ENCODE peak calls at places on chromosomes 4 and X, in five cellular contexts. G, U, W, F and T are unnamed samples.

GRCh38 chr4:65580551-65580950 is 89.7 kb downstream of the EPHA5 start:
- DNase-seq in F (no peak), U (no peak), W (no peak), G (no peak), T (no peak)

GRCh38 chr4:52657317-52657629 is 1.8 kb downstream of the USP46 start:
- DNase-seq in G (no peak), F (no peak), W (no peak), U (peak), T (no peak)

GRCh38 chrX:66015906-66016689 is 23.8 kb downstream of the VSIG4 start:
- DNase-seq in U (no peak), F (no peak), G (no peak), W (no peak), T (no peak)

GRCh38 chr4:158914178-158914577 is 145.4 kb downstream of the FNIP2 start:
- DNase-seq in W (no peak), F (no peak), U (no peak), G (peak), T (no peak)

GRCh38 chr4:25500626-25501318 is 123.7 kb downstream of the ANAPC4 start:
- DNase-seq in U (no peak), W (no peak), G (no peak), F (no peak), T (no peak)

GRCh38 chrX:25005034-25005381 is 10.8 kb downstream of the ARX start:
- DNase-seq in U (peak), F (no peak), G (no peak), W (no peak), T (no peak)

GRCh38 chr4:38169524-38169923 is 209.3 kb downstream of the PTTG2 start:
- DNase-seq in F (no peak), G (peak), U (no peak), W (no peak), T (no peak)

GRCh38 chr4:20711335-20711734 is 11.1 kb downstream of the PACRGL start:
- DNase-seq in F (no peak), W (no peak), G (no peak), U (no peak), T (no peak)

GRCh38 chr4:6647582-6648230 is 7.2 kb downstream of the MRFAP1 start:
- DNase-seq in F (no peak), W (no peak), G (no peak), U (no peak), T (no peak)

GRCh38 chrX:149830192-149830873 is 48.6 kb downstream of the MAGEA9 start:
- DNase-seq in W (no peak), F (no peak), U (no peak), G (no peak), T (no peak)

GRCh38 chr4:19095491-19096046 is 1074.0 kb upstream of the LCORL start:
- DNase-seq in G (no peak), F (no peak), W (no peak), U (no peak), T (no peak)

GRCh38 chrX:136725446-136726104 is 55.2 kb downstream of the ARHGEF6 start:
- DNase-seq in U (no peak), G (no peak), W (no peak), F (no peak), T (no peak)

DNA sequence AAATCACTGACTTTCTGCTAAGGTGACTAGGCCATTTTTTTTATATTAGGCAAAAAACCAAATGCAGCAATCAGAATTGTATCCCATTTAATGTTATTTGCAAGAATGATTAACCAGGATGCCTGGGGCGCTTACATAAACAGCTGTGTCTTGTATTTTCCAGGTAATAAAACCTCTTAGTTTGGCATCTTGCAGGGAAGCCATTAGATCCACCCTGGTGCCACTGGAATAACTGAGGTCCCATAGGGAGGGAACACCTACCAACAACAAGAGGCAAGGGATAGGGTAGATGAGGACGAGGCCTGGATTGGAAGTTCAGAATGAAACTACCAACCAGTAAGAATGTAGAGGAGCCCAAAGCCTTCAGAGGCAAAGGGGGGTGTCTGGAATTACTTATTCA is 288.3 kb downstream of the ARHGAP24 start:
- DNase-seq in U (no peak), W (no peak), F (no peak), G (no peak), T (no peak)
- H3K27ac ChIP-seq in U (no peak), W (peak), F (no peak), G (no peak), T (peak)

GRCh38 chr4:8160572-8160971 is 2.0 kb upstream of the ABLIM2 start:
- DNase-seq in W (no peak), U (no peak), G (no peak), F (no peak), T (no peak)

GRCh38 chr4:8157944-8158709 is 486 bp downstream of the ABLIM2 start:
- DNase-seq in W (no peak), G (no peak), U (peak), F (no peak), T (no peak)

GRCh38 chr4:8158710-8159521 is at the start of gene ABLIM2:
- DNase-seq in W (peak), F (peak), U (peak), G (peak), T (peak)

GRCh38 chr4:8160233-8160560 is 1.6 kb upstream of the ABLIM2 start:
- DNase-seq in W (no peak), G (no peak), U (no peak), F (no peak), T (no peak)

GRCh38 chr4:8159522-8160232 is 1.1 kb upstream of the ABLIM2 start:
- DNase-seq in W (no peak), U (no peak), F (no peak), G (no peak), T (no peak)
- H3K27ac ChIP-seq in W (peak), U (no peak), F (no peak), G (no peak), T (no peak)

GRCh38 chr4:129095811-129096454 is at the start of gene C4orf33:
- DNase-seq in W (peak), U (no peak), F (peak), G (peak), T (peak)
- H3K27ac ChIP-seq in W (peak), U (peak), F (peak), G (peak), T (peak)

DNA sequence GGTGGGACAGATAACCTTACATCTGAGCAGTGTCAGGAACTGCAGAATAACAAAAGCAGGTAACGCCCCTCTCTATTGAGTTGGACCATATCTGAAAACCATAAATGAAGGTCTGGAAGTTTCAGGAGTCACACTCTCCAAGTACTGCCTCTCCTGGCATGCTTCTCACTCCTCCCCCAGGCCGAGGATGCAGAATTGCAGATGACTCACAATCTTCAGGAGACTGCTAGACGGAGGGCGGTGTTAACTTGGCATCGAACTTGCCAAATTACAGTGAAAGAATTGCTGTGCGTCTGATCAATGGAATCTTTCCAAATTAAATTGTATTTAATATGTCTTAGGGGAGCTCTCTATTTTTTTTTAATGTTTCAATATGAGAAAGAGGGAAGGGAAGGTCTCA is 67.1 kb upstream of the TRIM2 start:
- DNase-seq in G (no peak), W (no peak), U (no peak), F (no peak), T (no peak)
- H3K27ac ChIP-seq in G (no peak), W (no peak), U (no peak), F (no peak), T (no peak)

DNA sequence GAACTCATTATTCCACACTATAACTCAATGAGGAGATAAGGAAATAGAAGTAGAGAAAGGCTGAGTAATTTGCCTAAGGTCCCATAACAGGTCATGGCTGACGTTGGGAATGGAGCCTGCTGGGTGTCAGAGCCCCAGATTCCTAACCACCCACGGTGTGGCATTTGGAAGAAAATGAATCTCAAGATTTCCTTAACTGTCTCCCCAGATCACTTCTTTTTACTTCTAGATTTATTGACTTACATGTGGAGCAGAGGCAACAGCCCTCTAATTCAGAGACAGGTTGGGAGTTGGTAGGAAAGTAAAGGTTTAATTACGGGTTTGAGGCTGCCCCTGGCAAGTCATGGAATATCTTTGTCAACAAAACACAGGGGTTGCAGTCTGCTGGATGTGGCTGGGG is 134.0 kb downstream of the ARHGAP10 start:
- DNase-seq in G (no peak), U (no peak), F (no peak), W (no peak), T (no peak)
- H3K27ac ChIP-seq in G (no peak), U (no peak), F (no peak), W (peak), T (no peak)

GRCh38 chr4:36209941-36210663 is 34.2 kb downstream of the ARAP2 start:
- DNase-seq in G (no peak), U (no peak), F (no peak), W (no peak), T (no peak)

GRCh38 chr4:36214735-36215485 is 29.4 kb downstream of the ARAP2 start:
- DNase-seq in F (no peak), W (no peak), U (no peak), G (no peak), T (no peak)

GRCh38 chr4:36215627-36216026 is 28.7 kb downstream of the ARAP2 start:
- DNase-seq in F (no peak), U (peak), W (no peak), G (no peak), T (no peak)

GRCh38 chr4:36218121-36218520 is 26.2 kb downstream of the ARAP2 start:
- DNase-seq in W (no peak), U (no peak), F (no peak), G (no peak), T (no peak)

GRCh38 chr4:36213956-36214355 is 30.4 kb downstream of the ARAP2 start:
- DNase-seq in G (no peak), U (no peak), W (no peak), F (no peak), T (no peak)
- H3K27ac ChIP-seq in G (no peak), U (no peak), W (no peak), F (no peak), T (no peak)

DNA sequence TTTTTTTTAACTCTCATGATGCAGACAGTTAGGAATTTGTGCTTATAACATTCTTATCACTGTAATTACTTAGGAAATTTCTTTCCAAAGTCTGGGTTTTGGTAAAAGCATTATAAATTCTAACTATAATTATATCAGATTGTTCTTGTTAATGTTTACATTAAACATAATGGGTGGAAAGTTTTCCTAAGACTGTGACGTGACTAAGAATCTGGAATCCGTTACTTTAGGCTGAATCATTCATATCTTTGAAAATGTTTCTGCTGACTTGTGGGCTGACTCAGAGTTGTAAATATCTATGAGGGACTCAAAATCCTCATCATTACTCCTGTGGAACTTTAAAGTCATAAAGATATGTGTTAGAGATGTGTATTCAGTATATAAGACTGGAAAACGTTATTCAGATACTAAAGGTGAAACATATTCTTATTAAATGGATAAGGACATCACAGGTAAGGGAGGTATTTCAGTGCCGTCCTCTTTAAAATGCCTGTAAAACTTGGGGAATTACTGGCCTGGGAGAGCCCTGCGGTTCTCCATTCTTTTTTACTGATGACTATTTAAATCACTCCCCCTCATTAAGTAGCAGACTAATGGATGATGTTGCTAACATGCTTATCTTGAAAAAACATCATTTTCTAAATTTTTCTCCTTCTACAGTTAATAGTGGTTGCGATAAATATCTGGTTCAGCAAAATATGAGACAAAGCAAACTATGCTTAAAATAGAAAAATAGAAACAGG is 159.0 kb downstream of the DCLK2 start:
- DNase-seq in G (peak), F (no peak), U (no peak), W (no peak), T (no peak)
- H3K27ac ChIP-seq in G (peak), F (no peak), U (no peak), W (peak), T (no peak)